ENCODE peak calls at places on chromosomes 1 and 21, in seven cellular contexts. X, W, F, M, R, G and K are unnamed samples.

GRCh38 chr21:44428281-44428942 is 26.9 kb upstream of the LRRC3 start:
- DNase-seq in X (peak; percentile 78), F (peak; percentile 86), M (no peak), W (peak; percentile 89), G (peak; percentile 83), R (peak; percentile 26), K (peak; percentile 64)

GRCh38 chr21:29164330-29164942 is 34.0 kb downstream of the MAP3K7CL start:
- DNase-seq in F (no peak), R (peak; percentile 63), M (no peak), X (no peak), W (peak; percentile 69), G (no peak), K (peak; percentile 53)

GRCh38 chr1:233326995-233327937 is at the start of gene MAP3K21:
- DNase-seq in W (peak; percentile 95), F (peak; percentile 97), R (no peak), X (peak; percentile 98), G (peak; percentile 94), M (peak; percentile 60), K (peak; percentile 89)

GRCh38 chr21:45590246-45590725 is 48.0 kb upstream of the SLC19A1 start:
- DNase-seq in W (no peak), X (peak; percentile 76), M (no peak), R (no peak), G (peak; percentile 74), F (peak; percentile 97), K (peak; percentile 94)

GRCh38 chr1:8312235-8313218 is 5.4 kb upstream of the SLC45A1 start:
- DNase-seq in W (no peak), G (no peak), R (peak; percentile 51), X (no peak), M (no peak), F (no peak), K (no peak)

GRCh38 chr1:21494196-21494595 is 15.0 kb upstream of the ALPL start:
- DNase-seq in G (no peak), X (no peak), W (no peak), M (no peak), F (no peak), R (no peak), K (no peak)

GRCh38 chr1:1300352-1300739 is 7.4 kb downstream of the ACAP3 start:
- DNase-seq in X (no peak), G (no peak), R (no peak), W (no peak), F (no peak), M (no peak), K (no peak)

GRCh38 chr1:8450312-8450711 is 132.4 kb downstream of the SLC45A1 start:
- DNase-seq in G (no peak), F (no peak), W (no peak), R (no peak), M (no peak), X (no peak), K (no peak)

GRCh38 chr1:16367968-16368910 is 1.2 kb downstream of the SZRD1 start:
- DNase-seq in W (no peak), M (no peak), F (peak; percentile 19), R (no peak), G (no peak), X (no peak), K (no peak)

GRCh38 chr1:86866665-86867064 is 47.3 kb downstream of the SELENOF start:
- DNase-seq in F (no peak), R (no peak), X (no peak), W (no peak), G (no peak), M (no peak), K (no peak)

GRCh38 chr1:216554934-216555333 is 131.7 kb upstream of the USH2A start:
- DNase-seq in R (no peak), W (no peak), M (no peak), G (no peak), X (no peak), F (no peak), K (no peak)

GRCh38 chr21:37758997-37759396 is 157.3 kb downstream of the KCNJ6 start:
- DNase-seq in G (peak; percentile 84), W (no peak), F (peak; percentile 54), X (peak; percentile 79), R (peak; percentile 3), M (no peak), K (peak; percentile 55)

GRCh38 chr1:220631238-220631842 is 58.8 kb upstream of the C1orf115 start:
- DNase-seq in W (no peak), X (no peak), M (no peak), F (no peak), G (no peak), R (no peak), K (no peak)

GRCh38 chr1:36034692-36035091 is 49.2 kb upstream of the TEKT2 start:
- DNase-seq in W (no peak), M (no peak), X (no peak), G (no peak), F (no peak), R (no peak), K (no peak)

GRCh38 chr1:36831171-36831810 is 203.0 kb downstream of the GRIK3 start:
- DNase-seq in X (no peak), F (no peak), M (no peak), W (no peak), R (no peak), G (no peak), K (no peak)

GRCh38 chr1:63010898-63011660 is 227.1 kb downstream of the ATG4C start:
- DNase-seq in W (no peak), G (no peak), F (no peak), X (no peak), M (no peak), R (peak; percentile 24), K (no peak)

GRCh38 chr1:6239950-6240768 is 3.8 kb upstream of the HES3 start:
- DNase-seq in W (no peak), F (no peak), X (no peak), M (no peak), G (no peak), R (peak; percentile 88), K (no peak)

GRCh38 chr1:147849097-147849873 is 53.3 kb upstream of the GJA8 start:
- DNase-seq in X (no peak), M (no peak), R (no peak), G (no peak), F (no peak), W (no peak), K (no peak)

GRCh38 chr1:167678422-167678821 is 43.4 kb upstream of the MPZL1 start:
- DNase-seq in F (peak; percentile 46), R (no peak), W (no peak), G (no peak), X (no peak), M (no peak), K (no peak)

GRCh38 chr1:239237912-239238311 is 148.5 kb upstream of the CHRM3 start:
- DNase-seq in W (no peak), M (no peak), R (no peak), X (peak; percentile 55), F (no peak), G (peak; percentile 52), K (peak; percentile 27)

GRCh38 chr1:239550178-239550577 is 163.8 kb downstream of the CHRM3 start:
- DNase-seq in R (no peak), G (no peak), X (no peak), W (no peak), M (no peak), F (no peak), K (no peak)

DNA sequence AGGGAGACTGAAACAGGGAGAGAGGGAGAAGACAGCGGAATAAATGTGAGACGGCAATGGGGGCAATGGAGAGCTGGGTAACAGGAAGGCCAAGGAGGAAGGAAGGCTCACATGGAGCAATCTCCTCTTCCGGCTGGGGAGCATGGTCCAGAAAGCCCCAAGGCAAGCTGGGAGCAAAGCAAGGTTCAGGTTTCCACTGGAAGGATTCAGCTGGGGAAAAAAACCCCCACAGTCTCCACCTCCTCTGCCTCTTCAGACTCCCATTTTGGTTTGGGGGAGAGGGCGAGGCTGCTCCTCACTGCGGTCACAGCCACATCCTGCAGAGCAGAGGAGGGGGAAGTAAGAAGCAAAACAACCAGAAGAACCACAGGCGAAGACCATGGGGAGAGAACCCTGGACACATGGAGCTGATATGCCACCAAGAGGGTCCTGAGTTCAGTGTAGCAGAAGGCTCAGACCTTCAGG is 650 bp downstream of the TNFAIP8L2 start:
- DNase-seq in R (no peak), X (no peak), G (no peak), W (no peak), F (no peak), M (no peak), K (no peak)
- TF ChIP-seq SP1 in R (no peak), X (no peak), G (no peak), W (no peak), F (no peak), M (peak; percentile 3), K (no peak)

GRCh38 chr1:3902111-3902511 is 2.0 kb upstream of the C1orf174 start:
- DNase-seq in M (no peak), F (no peak), G (no peak), W (no peak), R (no peak), X (no peak), K (no peak)
- TF ChIP-seq SP1 in M (no peak), F (no peak), G (no peak), W (no peak), R (no peak), X (no peak), K (no peak)

GRCh38 chr1:210104103-210104502 is 128.5 kb upstream of the SERTAD4 start:
- DNase-seq in G (no peak), F (no peak), X (no peak), W (no peak), R (no peak), M (no peak), K (no peak)

GRCh38 chr1:210098376-210098775 is 134.2 kb upstream of the SERTAD4 start:
- DNase-seq in G (no peak), R (no peak), W (no peak), M (no peak), X (no peak), F (no peak), K (no peak)

DNA sequence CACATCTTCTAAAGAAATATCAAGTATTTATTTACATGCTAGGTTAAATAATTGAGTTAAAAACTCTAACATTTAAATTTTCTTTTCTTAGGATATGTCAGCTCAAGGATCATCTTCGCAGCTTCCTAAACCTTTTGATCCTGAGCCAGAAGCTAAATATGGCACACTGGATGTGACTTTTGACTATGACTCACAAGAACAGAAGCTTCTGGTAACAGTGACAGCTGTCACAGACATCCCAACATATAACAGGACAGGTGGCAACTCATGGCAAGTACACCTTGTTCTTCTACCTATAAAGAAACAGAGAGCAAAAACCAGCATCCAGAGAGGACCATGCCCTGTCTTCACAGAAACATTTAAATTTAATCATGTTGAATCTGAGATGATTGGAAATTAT is 132.7 kb upstream of the SERTAD4 start:
- DNase-seq in X (no peak), W (no peak), F (no peak), R (no peak), M (no peak), G (no peak), K (no peak)
- TF ChIP-seq SP1 in X (no peak), W (no peak), F (no peak), R (no peak), M (no peak), G (no peak), K (no peak)

DNA sequence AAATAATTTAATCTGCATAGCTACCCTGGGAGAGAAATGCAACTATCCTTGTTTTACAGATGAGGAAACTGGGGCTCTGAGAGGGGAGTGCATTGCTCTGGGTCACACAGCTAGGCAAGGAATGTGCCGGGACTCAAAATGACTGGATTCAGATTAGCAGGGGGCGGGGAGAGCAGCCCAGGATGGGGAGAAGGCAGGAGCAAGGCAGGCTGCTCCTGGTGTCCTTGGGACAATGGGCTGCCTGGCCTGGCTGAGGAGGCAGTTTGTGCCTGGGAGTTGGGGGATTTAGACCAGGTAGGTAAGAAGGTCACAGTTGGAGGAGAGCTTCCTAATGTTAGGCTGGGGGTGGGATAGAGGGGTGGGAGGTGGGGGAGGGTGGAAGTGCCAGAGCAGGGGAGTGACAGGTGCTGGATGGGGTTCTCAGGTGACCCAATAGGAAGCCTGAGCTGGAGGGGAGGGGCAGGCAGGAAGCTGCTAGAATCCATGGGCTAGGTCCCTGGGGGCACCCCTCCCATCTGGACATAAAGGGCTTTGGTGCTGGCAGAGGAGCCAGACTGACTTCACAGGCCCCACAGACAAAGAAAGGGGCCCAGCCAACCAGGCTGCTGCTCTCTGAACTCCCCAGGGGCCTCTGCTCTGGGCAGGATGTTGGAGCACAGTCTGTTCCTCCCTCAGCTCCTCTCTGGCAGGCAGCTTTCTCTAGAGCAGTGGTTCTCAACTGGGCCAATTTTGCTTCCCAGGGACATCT is 29.0 kb downstream of the TRIM62 start:
- DNase-seq in W (no peak), M (no peak), F (no peak), G (peak; percentile 70), R (peak; percentile 10), X (peak; percentile 78), K (no peak)
- TF ChIP-seq SP1 in W (no peak), M (no peak), F (no peak), G (peak; percentile 29), R (no peak), X (no peak), K (no peak)